ENCODE peak calls at places on chromosomes 2 and 18, in ten cellular contexts. N is NB4; X is frontal cortex; K is activated naive CD4-positive, alpha-beta T cell treated with anti-CD3 and anti-CD28 coated beads for 36 hours; F is H54; H is NCI-H524; Q is NCI-H1417; T is astrocyte of the cerebellum; Z is kidney tubule cell; C is activated CD4-positive, alpha-beta T cell treated with anti-CD3 and anti-CD28 coated beads, Interleukin-2, amount 50 U/mL, for 4 hours. Y is an unnamed sample.

GRCh38 chr2:30480703-30481322 is 33.8 kb downstream of the LCLAT1 start:
- DNase-seq in Z (no peak), C (no peak), Q (no peak), T (no peak), H (no peak), N (no peak), X (no peak), F (no peak), K (no peak), Y (no peak)

GRCh38 chr18:49628119-49628518 is 66.3 kb downstream of the LIPG start:
- DNase-seq in K (no peak), Q (no peak), F (peak), X (no peak), N (no peak), H (no peak), Z (peak), T (no peak), C (no peak), Y (peak)

GRCh38 chr2:99255491-99256318 is at the start of gene LYG2:
- DNase-seq in Q (no peak), T (no peak), Z (peak), F (no peak), X (no peak), K (no peak), H (no peak), N (peak), C (no peak), Y (no peak)

GRCh38 chr18:63683890-63684289 is 18.9 kb upstream of the SERPINB11 start:
- DNase-seq in H (no peak), N (no peak), K (no peak), Q (no peak), T (no peak), Z (no peak), X (no peak), C (no peak), F (no peak), Y (no peak)

GRCh38 chr2:153047220-153047619 is 328.8 kb downstream of the ARL6IP6 start:
- DNase-seq in F (no peak), H (no peak), C (no peak), Z (no peak), Q (no peak), T (no peak), N (no peak), K (no peak), X (no peak), Y (no peak)

GRCh38 chr2:119011162-119011909 is 69.3 kb downstream of the MARCO start:
- DNase-seq in K (no peak), F (peak), C (no peak), T (no peak), X (peak), Z (peak), Q (peak), N (peak), H (no peak), Y (peak)

GRCh38 chr2:54456526-54457325 is 599 bp downstream of the SPTBN1 start:
- DNase-seq in C (no peak), T (no peak), K (peak), H (peak), X (peak), N (peak), F (peak), Z (peak), Q (peak), Y (peak)

GRCh38 chr2:199477277-199477834 is 19.6 kb upstream of the SATB2 start:
- DNase-seq in F (no peak), K (no peak), T (no peak), Z (no peak), C (no peak), N (no peak), Q (no peak), H (no peak), X (no peak), Y (no peak)

GRCh38 chr2:125169022-125169763 is 1144.1 kb downstream of the CNTNAP5 start:
- DNase-seq in K (no peak), Q (no peak), C (no peak), F (no peak), Z (no peak), T (peak), X (no peak), N (no peak), H (no peak), Y (no peak)

GRCh38 chr2:55768991-55769390 is 75.3 kb upstream of the PNPT1 start:
- DNase-seq in H (no peak), X (no peak), K (no peak), F (no peak), N (no peak), Z (no peak), T (no peak), C (no peak), Q (peak), Y (no peak)

GRCh38 chr2:156077041-156077735 is 255.3 kb downstream of the NR4A2 start:
- DNase-seq in T (no peak), Z (no peak), H (peak), X (no peak), F (no peak), C (no peak), Q (no peak), K (no peak), N (no peak), Y (no peak)

GRCh38 chr2:64972856-64973255 is 16.3 kb upstream of the SLC1A4 start:
- DNase-seq in N (no peak), Q (no peak), Z (no peak), X (no peak), H (no peak), K (no peak), F (no peak), C (no peak), T (no peak), Y (no peak)

GRCh38 chr18:71784777-71785176 is 759.4 kb downstream of the CBLN2 start:
- DNase-seq in H (peak), K (peak), X (no peak), N (peak), Q (peak), Z (peak), C (no peak), T (no peak), F (no peak), Y (no peak)

GRCh38 chr2:65062843-65063242 is 6.6 kb downstream of the CEP68 start:
- DNase-seq in Q (no peak), Z (no peak), K (no peak), H (no peak), F (no peak), C (no peak), X (no peak), T (no peak), N (no peak), Y (no peak)

GRCh38 chr2:212815453-212815852 is 276.9 kb upstream of the ERBB4 start:
- DNase-seq in Z (no peak), F (no peak), N (peak), K (no peak), T (no peak), Q (no peak), X (no peak), C (no peak), H (no peak), Y (no peak)

GRCh38 chr2:24566630-24567029 is 75.6 kb downstream of the NCOA1 start:
- DNase-seq in H (no peak), Z (no peak), C (no peak), T (no peak), K (no peak), X (no peak), N (no peak), Q (no peak), F (no peak), Y (no peak)

GRCh38 chr2:100739735-100740432 is 80.1 kb upstream of the NPAS2 start:
- DNase-seq in Q (no peak), X (no peak), K (no peak), H (no peak), C (no peak), F (no peak), N (no peak), T (no peak), Z (no peak), Y (no peak)

GRCh38 chr2:177465400-177466138 is 73.0 kb downstream of the AGPS start:
- DNase-seq in T (no peak), H (no peak), X (no peak), C (no peak), Q (no peak), F (no peak), N (no peak), K (no peak), Z (no peak), Y (no peak)

GRCh38 chr2:183124957-183125255 is 663 bp downstream of the NUP35 start:
- DNase-seq in X (no peak), C (no peak), K (no peak), F (no peak), T (no peak), N (no peak), H (no peak), Q (no peak), Z (no peak), Y (no peak)

GRCh38 chr2:54955674-54956391 is 94.4 kb downstream of the RTN4 start:
- DNase-seq in C (no peak), Z (peak), K (no peak), T (no peak), X (no peak), N (peak), H (no peak), F (no peak), Q (no peak), Y (no peak)

GRCh38 chr18:159037-159652 is 788 bp downstream of the USP14 start:
- DNase-seq in Z (peak), Q (peak), X (peak), C (no peak), H (no peak), T (no peak), F (peak), K (peak), N (peak), Y (no peak)

Y was measured in ecto neural progenitor cell.